ENCODE peak calls at places on chromosomes 7 and 10, in five cellular contexts. Z is GM12878, X is HepG2, F is HCT116, A is K562. G is an unnamed sample.

GRCh38 chr10:17516376-17516775 is 62.0 kb upstream of the ST8SIA6 start:
- DNase-seq in A (no peak), X (no peak), Z (no peak), F (no peak), G (no peak)

GRCh38 chr10:47040681-47041080 is 129.5 kb downstream of the PTPN20 start:
- DNase-seq in A (no peak), X (no peak), F (no peak), Z (no peak), G (no peak)

GRCh38 chr7:50812847-50813475 is 30.3 kb upstream of the GRB10 start:
- DNase-seq in Z (no peak), A (no peak), X (peak), F (peak), G (no peak)

GRCh38 chr10:46523881-46524470 is 32.5 kb downstream of the GPRIN2 start:
- DNase-seq in X (no peak), Z (no peak), F (peak), A (no peak), G (peak)

GRCh38 chr10:71156436-71156835 is 55.9 kb upstream of the UNC5B start:
- DNase-seq in F (no peak), X (no peak), Z (no peak), A (no peak), G (no peak)

GRCh38 chr7:77940647-77941046 is 142.1 kb downstream of the PHTF2 start:
- DNase-seq in A (peak), Z (no peak), X (peak), F (peak), G (peak)

GRCh38 chr10:132094581-132095234 is 29.0 kb downstream of the JAKMIP3 start:
- DNase-seq in F (no peak), A (no peak), X (no peak), Z (no peak), G (no peak)

GRCh38 chr7:135231686-135232085 is 2.0 kb upstream of the STRA8 start:
- DNase-seq in Z (no peak), X (no peak), F (no peak), A (no peak), G (no peak)

GRCh38 chr7:142776206-142776844 is 5.6 kb downstream of the PRSS2 start:
- DNase-seq in X (no peak), Z (no peak), A (no peak), F (no peak), G (no peak)

GRCh38 chr10:20029523-20029922 is 213.3 kb downstream of the PLXDC2 start:
- DNase-seq in F (no peak), Z (no peak), A (no peak), X (no peak), G (no peak)
- TF ChIP-seq YY1 in F (no peak), Z (no peak), A (no peak), X (no peak), G (no peak)

GRCh38 chr7:2471022-2471329 is 5.2 kb downstream of the GRIFIN start:
- DNase-seq in A (no peak), X (no peak), F (no peak), Z (no peak), G (peak)
- H3K4me2 ChIP-seq in A (no peak), X (peak), F (no peak), Z (no peak), G (peak)

DNA sequence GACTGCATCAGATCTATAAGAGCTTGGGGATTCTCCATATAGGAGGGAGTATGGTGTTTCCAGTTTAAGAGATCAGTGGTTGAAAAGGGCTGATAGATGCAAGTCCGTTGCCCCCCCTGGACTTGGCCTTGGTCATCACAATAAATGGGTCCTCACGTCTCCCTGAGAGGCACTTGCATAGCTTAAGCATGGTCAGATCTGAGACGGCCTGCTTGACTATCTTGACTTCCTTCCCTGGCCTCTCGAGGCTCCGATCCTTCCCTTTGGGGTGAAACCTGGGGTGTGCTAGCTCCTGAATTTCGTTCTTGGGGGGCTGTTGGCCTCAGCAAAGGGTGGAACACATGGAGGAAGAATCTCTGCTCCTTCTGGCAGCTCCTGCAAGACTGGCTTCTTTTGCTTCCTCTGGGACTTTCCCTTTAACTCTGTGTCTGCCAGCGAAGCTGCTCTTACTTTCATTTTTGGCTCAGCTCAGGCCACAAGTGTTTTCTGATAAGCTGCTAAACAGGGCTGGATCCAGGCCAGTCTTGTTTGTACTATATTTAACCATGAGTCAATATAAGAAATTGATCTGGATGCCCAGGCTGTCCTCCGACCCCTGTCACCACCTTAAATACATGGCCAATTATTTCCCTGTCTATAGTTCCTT is 11.2 kb upstream of the ZNF485 start:
- DNase-seq in X (no peak), Z (peak), F (no peak), A (no peak), G (no peak)
- TF ChIP-seq ZBTB33 in X (no peak), Z (no peak), F (no peak), A (no peak), G (no peak)

DNA sequence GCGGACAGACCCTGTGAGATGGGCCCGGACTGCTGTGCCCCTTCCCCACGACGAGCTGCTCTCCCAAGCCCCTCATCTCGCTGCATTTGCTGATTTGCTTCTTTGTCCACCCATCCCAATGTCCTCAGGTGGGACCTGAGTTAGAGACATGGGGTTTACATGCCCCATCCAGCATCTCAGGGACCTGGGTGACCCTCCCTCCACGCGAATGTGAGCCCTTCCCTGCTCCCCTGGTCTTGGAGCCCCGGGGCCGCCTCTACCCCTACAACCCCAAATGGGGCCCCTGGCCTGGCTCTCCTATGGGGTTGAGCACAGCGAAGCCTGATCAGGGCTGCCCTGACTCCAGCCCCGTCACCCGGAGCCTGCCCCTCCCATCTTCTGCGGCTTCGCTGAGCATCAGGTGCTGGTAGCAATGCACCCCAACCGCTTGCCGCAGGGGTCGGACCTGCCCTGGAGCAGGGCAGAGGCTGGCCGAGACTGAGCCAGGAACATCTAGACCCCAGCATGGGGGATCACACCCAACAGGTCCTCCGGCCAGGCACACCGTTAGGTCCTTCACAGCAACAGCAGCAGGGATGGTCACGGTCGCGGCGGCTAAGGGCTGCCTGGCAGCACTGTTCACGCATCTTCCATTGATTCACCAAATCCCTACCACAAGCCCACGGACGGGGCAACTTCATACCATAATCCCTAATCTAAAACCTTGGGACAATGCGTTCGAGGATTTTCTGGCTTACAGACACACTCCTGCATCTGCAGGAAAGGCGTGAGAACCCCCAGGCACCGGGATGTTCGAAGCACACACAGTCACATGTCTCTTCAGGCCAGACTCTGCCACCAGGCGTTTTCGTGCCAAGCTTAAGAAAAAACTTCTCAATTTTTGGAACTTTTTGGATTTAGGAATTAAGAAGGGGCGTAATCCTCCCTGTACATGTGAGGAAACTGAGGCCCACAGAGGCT is 15.5 kb downstream of the WDR86 start:
- DNase-seq in Z (no peak), A (no peak), X (no peak), F (no peak), G (no peak)
- TF ChIP-seq YY1 in Z (no peak), A (no peak), X (no peak), F (no peak), G (no peak)